ENCODE peak calls at places on chromosome 9, in six cellular contexts. D is kidney glomerular epithelial cell, Y is pons, T is NCI-H510A, S is iPS DF 19.7, X is left kidney. C is an unnamed sample.

GRCh38 chr9:22201256-22201655 is 192.2 kb upstream of the CDKN2B start:
- DNase-seq in D (no peak), Y (no peak), T (no peak), S (no peak), X (no peak), C (no peak)

GRCh38 chr9:8468048-8468600 is 668.5 kb upstream of the DMAC1 start:
- DNase-seq in D (no peak), Y (no peak), T (no peak), S (no peak), X (peak; percentile 73), C (peak; percentile 25)

GRCh38 chr9:130041648-130042405 is 1.2 kb downstream of the FNBP1 start:
- DNase-seq in D (peak; percentile 38), Y (no peak), T (no peak), S (no peak), X (peak; percentile 68), C (peak; percentile 45)

GRCh38 chr9:90838098-90838497 is 36.5 kb downstream of the SYK start:
- DNase-seq in D (no peak), Y (no peak), T (no peak), S (no peak), X (no peak), C (peak; percentile 5)

GRCh38 chr9:33737811-33738606 is 57.4 kb upstream of the PRSS3 start:
- DNase-seq in D (peak; percentile 58), Y (no peak), T (peak; percentile 3), S (no peak), X (peak; percentile 79), C (peak; percentile 88)

GRCh38 chr9:81621785-81622243 is 67.5 kb downstream of the TLE1 start:
- DNase-seq in D (no peak), Y (no peak), T (no peak), S (no peak), X (peak; percentile 71), C (peak; percentile 28)

GRCh38 chr9:38035873-38036272 is 33.2 kb downstream of the SHB start:
- DNase-seq in D (peak; percentile 73), Y (no peak), T (no peak), S (no peak), X (no peak), C (no peak)

GRCh38 chr9:131530546-131530929 is 525 bp downstream of the UCK1 start:
- DNase-seq in D (peak; percentile 6), Y (no peak), T (peak; percentile 64), S (no peak), X (peak; percentile 84), C (peak; percentile 52)

GRCh38 chr9:99400184-99400731 is 178.2 kb downstream of the SEC61B start:
- DNase-seq in D (no peak), Y (no peak), T (no peak), S (no peak), X (no peak), C (peak; percentile 25)

GRCh38 chr9:89394412-89394811 is 76.1 kb downstream of the SECISBP2 start:
- DNase-seq in D (no peak), Y (no peak), T (no peak), S (no peak), X (no peak), C (no peak)

GRCh38 chr9:133763272-133764183 is 25.4 kb upstream of the SARDH start:
- DNase-seq in D (no peak), Y (no peak), T (no peak), S (no peak), X (no peak), C (no peak)

GRCh38 chr9:111601237-111602018 is 2.0 kb upstream of the PTGR1 start:
- DNase-seq in D (no peak), Y (no peak), T (no peak), S (no peak), X (no peak), C (no peak)

GRCh38 chr9:80839821-80840670 is 849.3 kb downstream of the TLE1 start:
- DNase-seq in D (no peak), Y (no peak), T (no peak), S (no peak), X (no peak), C (no peak)

GRCh38 chr9:35274988-35275387 is 113.2 kb downstream of the UNC13B start:
- DNase-seq in D (peak; percentile 11), Y (no peak), T (no peak), S (no peak), X (no peak), C (no peak)

GRCh38 chr9:75953218-75953617 is 62.7 kb downstream of the PCSK5 start:
- DNase-seq in D (no peak), Y (no peak), T (no peak), S (no peak), X (peak; percentile 53), C (no peak)

GRCh38 chr9:126696091-126696763 is 82.5 kb downstream of the LMX1B start:
- DNase-seq in D (no peak), Y (no peak), T (no peak), S (no peak), X (no peak), C (no peak)

GRCh38 chr9:22079873-22080341 is 70.8 kb upstream of the CDKN2B start:
- DNase-seq in D (peak; percentile 79), Y (peak; percentile 21), T (no peak), S (no peak), X (no peak), C (no peak)

GRCh38 chr9:106966481-106966880 is 103.5 kb downstream of the ZNF462 start:
- DNase-seq in D (no peak), Y (no peak), T (no peak), S (no peak), X (no peak), C (no peak)

GRCh38 chr9:34457266-34458012 is 931 bp downstream of the FAM219A start:
- DNase-seq in D (peak; percentile 47), Y (peak; percentile 65), T (peak; percentile 33), S (no peak), X (peak; percentile 80), C (peak; percentile 80)

GRCh38 chr9:34171753-34172535 is 6.9 kb upstream of the UBAP1 start:
- DNase-seq in D (no peak), Y (peak; percentile 69), T (no peak), S (no peak), X (no peak), C (peak; percentile 43)

GRCh38 chr9:120845255-120845654 is 2.5 kb upstream of the PSMD5 start:
- DNase-seq in D (no peak), Y (no peak), T (no peak), S (no peak), X (no peak), C (no peak)

GRCh38 chr9:123339666-123340414 is 16.2 kb upstream of the CRB2 start:
- DNase-seq in D (peak; percentile 74), Y (peak; percentile 70), T (no peak), S (no peak), X (peak; percentile 45), C (no peak)

GRCh38 chr9:68750786-68751185 is 45.7 kb downstream of the PIP5K1B start:
- DNase-seq in D (peak; percentile 48), Y (no peak), T (no peak), S (no peak), X (no peak), C (peak; percentile 45)

GRCh38 chr9:36284226-36284625 is 26.0 kb upstream of the GNE start:
- DNase-seq in D (no peak), Y (no peak), T (no peak), S (no peak), X (no peak), C (no peak)

GRCh38 chr9:123914517-123915199 is 15.3 kb downstream of the DENND1A start:
- DNase-seq in D (no peak), Y (no peak), T (no peak), S (no peak), X (no peak), C (no peak)

GRCh38 chr9:89603629-89604462 is 966 bp upstream of the GADD45G start:
- DNase-seq in D (peak; percentile 9), Y (peak; percentile 68), T (peak; percentile 79), S (no peak), X (peak; percentile 93), C (peak; percentile 98)

GRCh38 chr9:116653580-116654355 is 33.3 kb upstream of the TRIM32 start:
- DNase-seq in D (no peak), Y (peak; percentile 59), T (no peak), S (no peak), X (peak; percentile 12), C (no peak)

GRCh38 chr9:136018257-136019031 is 57.3 kb upstream of the UBAC1 start:
- DNase-seq in D (no peak), Y (no peak), T (no peak), S (no peak), X (no peak), C (no peak)

GRCh38 chr9:114929166-114929565 is 1.2 kb downstream of the TNFSF8 start:
- DNase-seq in D (no peak), Y (peak; percentile 47), T (no peak), S (no peak), X (no peak), C (no peak)

GRCh38 chr9:97985058-97985861 is 2.1 kb downstream of the ANP32B start:
- DNase-seq in D (no peak), Y (no peak), T (no peak), S (no peak), X (peak; percentile 67), C (peak; percentile 47)

GRCh38 chr9:134778841-134779411 is 101.7 kb upstream of the FCN2 start:
- DNase-seq in D (no peak), Y (peak; percentile 30), T (no peak), S (peak; percentile 60), X (peak; percentile 77), C (peak; percentile 89)

GRCh38 chr9:83060557-83060956 is 2.4 kb downstream of the RASEF start:
- DNase-seq in D (no peak), Y (no peak), T (peak; percentile 72), S (no peak), X (no peak), C (no peak)

GRCh38 chr9:72657023-72657422 is 135.6 kb downstream of the TMC1 start:
- DNase-seq in D (no peak), Y (no peak), T (no peak), S (no peak), X (no peak), C (no peak)

GRCh38 chr9:92176068-92176799 is 61.0 kb upstream of the SPTLC1 start:
- DNase-seq in D (no peak), Y (no peak), T (no peak), S (no peak), X (no peak), C (peak; percentile 73)

GRCh38 chr9:121299467-121300282 is 31.7 kb downstream of the GSN start:
- DNase-seq in D (peak; percentile 10), Y (peak; percentile 40), T (peak; percentile 24), S (no peak), X (peak; percentile 67), C (peak; percentile 47)

GRCh38 chr9:6758418-6759113 is 793 bp downstream of the KDM4C start:
- DNase-seq in D (no peak), Y (peak; percentile 60), T (no peak), S (no peak), X (peak; percentile 72), C (peak; percentile 62)

GRCh38 chr9:132597073-132597775 is 14.8 kb downstream of the BARHL1 start:
- DNase-seq in D (no peak), Y (peak; percentile 52), T (no peak), S (no peak), X (no peak), C (no peak)

GRCh38 chr9:105206821-105207699 is 37.4 kb upstream of the SLC44A1 start:
- DNase-seq in D (no peak), Y (no peak), T (no peak), S (no peak), X (no peak), C (no peak)

C was measured in GM23338.